ENCODE peak calls at places on chromosomes 4 and X, in nine cellular contexts. L, H, A, F, W, V, I, M and N are unnamed samples.

GRCh38 chr4:25165916-25166315 is 5.7 kb upstream of the SEPSECS start:
- DNase-seq in L (no peak), H (no peak), A (no peak), F (no peak), W (no peak), V (no peak), I (no peak), M (no peak), N (no peak)

GRCh38 chrX:22163306-22163705 is 109.4 kb upstream of the CBLL2 start:
- DNase-seq in L (no peak), H (no peak), A (no peak), F (no peak), W (no peak), V (no peak), I (no peak), M (no peak), N (no peak)

GRCh38 chr4:163758032-163758431 is 263.5 kb downstream of the TMA16 start:
- DNase-seq in L (no peak), H (no peak), A (no peak), F (no peak), W (no peak), V (no peak), I (no peak), M (no peak), N (no peak)

GRCh38 chr4:23937173-23937572 is 47.3 kb upstream of the PPARGC1A start:
- DNase-seq in L (no peak), H (no peak), A (no peak), F (no peak), W (no peak), V (no peak), I (no peak), M (no peak), N (no peak)

GRCh38 chr4:111492501-111492900 is 652.8 kb upstream of the FAM241A start:
- DNase-seq in L (no peak), H (no peak), A (no peak), F (no peak), W (no peak), V (no peak), I (no peak), M (no peak), N (no peak)

GRCh38 chr4:105277702-105278101 is 131.0 kb downstream of the TET2 start:
- DNase-seq in L (no peak), H (no peak), A (no peak), F (no peak), W (no peak), V (no peak), I (no peak), M (no peak), N (no peak)

GRCh38 chrX:41259516-41259915 is 74.4 kb upstream of the DDX3X start:
- DNase-seq in L (peak), H (no peak), A (no peak), F (no peak), W (no peak), V (no peak), I (no peak), M (no peak), N (no peak)

GRCh38 chr4:53744446-53745160 is 153.3 kb upstream of the LNX1 start:
- DNase-seq in L (no peak), H (no peak), A (no peak), F (no peak), W (no peak), V (no peak), I (no peak), M (no peak), N (no peak)

GRCh38 chr4:87956501-87956900 is 19.0 kb upstream of the SPP1 start:
- DNase-seq in L (no peak), H (no peak), A (no peak), F (no peak), W (no peak), V (no peak), I (no peak), M (no peak), N (no peak)

GRCh38 chr4:122746485-122746965 is 14.0 kb downstream of the BBS12 start:
- DNase-seq in L (no peak), H (no peak), A (no peak), F (no peak), W (no peak), V (no peak), I (no peak), M (no peak), N (no peak)

GRCh38 chr4:81826336-81826735 is 354.6 kb upstream of the RASGEF1B start:
- DNase-seq in L (no peak), H (no peak), A (no peak), F (no peak), W (no peak), V (no peak), I (no peak), M (no peak), N (no peak)

DNA sequence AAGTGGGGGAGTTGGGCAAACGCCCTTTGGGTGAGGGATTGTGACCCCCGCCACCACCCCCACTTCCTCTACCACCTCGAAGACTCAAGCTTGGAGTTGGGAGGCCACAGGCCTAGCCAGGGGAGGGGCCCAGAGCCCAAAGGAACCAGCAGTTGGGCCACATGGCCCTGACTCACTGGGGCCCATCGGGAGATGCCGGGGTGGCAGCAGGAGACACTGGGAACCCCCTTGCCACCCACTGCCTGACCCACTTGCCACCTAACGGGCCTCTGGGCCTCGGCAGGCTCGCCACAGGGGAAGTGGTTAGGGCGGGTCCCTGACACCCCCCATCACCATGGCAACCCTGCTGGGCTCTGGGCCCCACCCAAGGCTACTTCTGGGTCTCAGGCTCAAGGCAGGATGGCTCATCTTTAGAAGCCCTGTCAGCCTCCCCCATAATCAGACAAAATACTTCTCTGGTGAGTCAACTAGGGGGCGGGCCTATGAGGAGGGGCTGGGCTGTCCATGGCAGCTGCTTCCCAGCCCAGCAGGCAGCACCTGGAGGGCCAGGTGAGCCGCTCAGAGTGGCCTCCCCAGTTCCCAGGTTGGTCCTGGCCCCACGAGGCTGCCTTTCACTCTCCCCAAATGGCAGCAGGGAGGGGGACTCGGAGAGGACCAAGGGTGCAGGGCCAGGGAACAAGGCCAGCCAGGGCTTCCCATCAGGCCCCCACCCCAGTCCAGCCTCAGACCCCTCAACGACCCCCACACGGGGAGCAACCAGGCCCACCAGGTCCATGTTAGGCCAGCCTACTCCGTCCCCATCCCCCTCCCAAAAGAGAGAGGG is 5.6 kb downstream of the FLNA start:
- DNase-seq in L (peak), H (peak), A (peak), F (peak), W (peak), V (peak), I (peak), M (no peak), N (no peak)
- TF ChIP-seq POLR2A in L (peak), H (no peak), A (no peak), F (no peak), W (peak), V (no peak), I (no peak), M (no peak), N (peak)

GRCh38 chr4:67700874-67701850 is at the start of gene UBA6:
- DNase-seq in L (peak), H (peak), A (peak), F (peak), W (peak), V (peak), I (peak), M (peak), N (peak)
- TF ChIP-seq POLR2A in L (no peak), H (no peak), A (no peak), F (peak), W (peak), V (peak), I (peak), M (peak), N (peak)

DNA sequence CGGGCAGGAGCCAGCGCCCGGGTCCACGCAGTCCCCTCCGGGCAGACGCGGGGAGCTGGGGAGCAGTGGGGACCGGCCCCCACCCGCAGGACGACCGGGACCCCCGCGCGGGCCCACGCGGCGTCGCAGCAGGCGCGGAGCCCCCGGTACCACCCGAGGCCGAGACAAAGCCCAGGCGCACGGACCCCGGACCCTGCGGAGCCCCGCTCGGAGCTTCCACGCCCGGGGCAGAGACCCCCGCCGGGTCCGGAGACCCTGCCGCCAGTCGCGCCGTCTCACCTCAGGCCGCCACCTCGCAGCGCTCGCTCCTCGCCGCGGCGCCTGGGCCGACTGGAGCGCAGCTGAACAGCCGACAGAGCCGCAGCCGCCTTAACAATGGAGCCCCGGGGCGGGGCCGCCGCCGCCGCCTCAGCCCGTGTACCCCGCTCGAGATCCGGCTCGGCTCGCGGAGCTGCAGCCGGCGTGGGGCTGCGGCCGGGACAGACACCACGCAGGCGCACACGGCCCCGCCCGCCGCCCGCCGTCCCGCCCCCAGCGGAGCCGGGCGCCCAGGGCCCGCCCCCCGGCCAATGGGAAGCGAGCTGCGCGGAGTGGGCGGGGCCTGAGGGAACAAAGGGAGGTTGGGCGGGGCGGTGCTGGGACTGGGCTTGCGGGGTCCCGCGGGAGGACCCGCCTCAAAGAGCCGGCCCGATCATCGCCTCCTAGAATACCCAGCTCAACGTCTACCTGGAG is at the start of gene AFAP1:
- DNase-seq in L (peak), H (peak), A (peak), F (peak), W (no peak), V (peak), I (peak), M (peak), N (peak)
- TF ChIP-seq POLR2A in L (no peak), H (peak), A (peak), F (peak), W (no peak), V (peak), I (peak), M (peak), N (no peak)

GRCh38 chr4:147734496-147734895 is 2.6 kb downstream of the ARHGAP10 start:
- DNase-seq in L (no peak), H (no peak), A (no peak), F (no peak), W (no peak), V (no peak), I (no peak), M (no peak), N (no peak)

GRCh38 chr4:147730333-147730732 is 1.6 kb upstream of the ARHGAP10 start:
- DNase-seq in L (no peak), H (no peak), A (no peak), F (no peak), W (no peak), V (no peak), I (no peak), M (no peak), N (no peak)

GRCh38 chr4:147733614-147734344 is 1.9 kb downstream of the ARHGAP10 start:
- DNase-seq in L (peak), H (peak), A (peak), F (no peak), W (no peak), V (no peak), I (peak), M (no peak), N (no peak)

GRCh38 chr4:147732516-147733193 is 767 bp downstream of the ARHGAP10 start:
- DNase-seq in L (peak), H (peak), A (peak), F (peak), W (no peak), V (no peak), I (peak), M (peak), N (peak)

DNA sequence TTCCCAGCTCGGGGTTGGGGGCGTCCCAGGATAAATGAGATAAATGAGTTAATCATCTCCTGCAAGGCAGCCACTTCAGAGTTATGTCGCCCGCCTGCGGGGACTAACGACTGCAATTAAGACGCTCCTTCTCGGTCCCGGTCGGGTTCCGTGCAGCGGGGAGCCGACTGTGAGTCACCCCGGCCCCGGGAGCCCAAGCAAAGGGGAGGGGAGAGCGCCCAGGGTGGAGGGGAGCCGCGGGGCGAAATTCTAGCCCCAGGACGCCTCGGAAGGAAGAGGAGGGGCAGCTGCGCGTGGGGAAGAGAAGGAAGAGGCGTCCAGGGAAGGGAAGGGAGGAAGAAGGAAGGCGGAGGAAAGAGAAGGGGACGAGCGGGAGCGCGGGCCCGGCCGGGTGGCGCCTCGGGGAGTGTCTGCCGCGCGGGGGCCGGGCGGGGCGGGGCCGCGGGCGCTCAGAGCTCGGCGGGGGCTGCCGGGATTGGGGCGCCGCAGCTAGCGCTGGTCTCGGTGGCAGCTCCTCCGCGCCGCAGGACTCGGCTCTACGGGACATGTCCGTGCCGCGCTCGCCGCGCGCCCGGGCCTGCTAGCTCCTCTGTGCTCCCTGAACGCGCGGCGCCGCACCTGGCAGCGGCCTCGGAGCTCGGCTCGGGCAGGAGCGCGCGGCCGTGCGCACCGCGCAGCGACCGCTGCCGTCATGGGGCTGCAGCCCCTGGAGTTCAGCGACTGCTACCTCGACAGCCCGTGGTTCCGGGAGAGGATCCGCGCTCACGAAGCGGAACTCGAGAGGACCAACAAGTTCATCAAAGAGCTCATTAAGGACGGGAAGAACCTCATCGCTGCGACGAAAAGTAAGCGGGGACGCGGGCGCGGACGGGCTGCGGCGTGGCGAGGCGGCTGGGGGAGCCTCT is at the start of gene ARHGAP10:
- DNase-seq in L (peak), H (peak), A (peak), F (peak), W (no peak), V (no peak), I (peak), M (peak), N (peak)
- TF ChIP-seq POLR2A in L (no peak), H (peak), A (no peak), F (no peak), W (peak), V (peak), I (peak), M (peak), N (peak)

GRCh38 chrX:48957477-48957826 is at the start of gene OTUD5:
- DNase-seq in L (peak), H (no peak), A (no peak), F (no peak), W (no peak), V (no peak), I (no peak), M (no peak), N (peak)
- TF ChIP-seq POLR2A in L (no peak), H (no peak), A (no peak), F (no peak), W (no peak), V (no peak), I (no peak), M (no peak), N (no peak)

GRCh38 chrX:154056739-154057367 is 37.2 kb upstream of the IRAK1 start:
- DNase-seq in L (no peak), H (no peak), A (no peak), F (peak), W (no peak), V (no peak), I (peak), M (peak), N (no peak)
- TF ChIP-seq POLR2A in L (no peak), H (no peak), A (no peak), F (no peak), W (no peak), V (no peak), I (no peak), M (no peak), N (no peak)

DNA sequence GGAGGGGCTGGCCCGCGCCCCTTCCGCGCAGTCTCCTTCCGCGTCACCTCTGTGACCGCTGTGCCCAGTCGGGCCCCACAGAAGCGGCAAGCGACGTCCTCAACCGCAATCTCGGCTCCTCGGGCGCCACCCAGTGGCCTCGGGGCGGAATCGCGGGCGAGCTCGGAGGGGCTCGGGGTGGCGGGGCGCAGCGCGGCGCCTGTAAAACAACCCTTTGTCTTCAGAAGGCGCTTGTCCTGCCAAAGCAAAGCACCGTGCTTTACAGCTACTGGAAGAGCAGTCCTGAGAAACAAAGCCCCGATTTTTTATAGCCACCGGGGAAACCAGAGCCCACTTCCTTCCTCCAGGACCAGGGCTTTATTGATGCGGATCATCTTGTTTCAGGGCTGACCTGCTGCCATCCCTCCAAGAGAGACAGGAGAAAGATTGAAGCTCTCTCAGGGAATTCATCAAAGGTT is 37.3 kb upstream of the CDKN2AIP start:
- DNase-seq in L (peak), H (peak), A (peak), F (peak), W (peak), V (no peak), I (peak), M (peak), N (peak)
- TF ChIP-seq POLR2A in L (no peak), H (no peak), A (no peak), F (peak), W (no peak), V (no peak), I (no peak), M (no peak), N (no peak)